ENCODE peak calls at places on chromosomes 13 and 19, in six cellular contexts. One of them, this sample, is unnamed.

GRCh38 chr13:23634897-23635296 is 64.7 kb downstream of the TNFRSF19 start:
- DNase-seq in fibroblast of the aortic adventitia: no peak
- DNase-seq in CD4-positive, alpha-beta memory T cell: no peak
- DNase-seq in mammary epithelial cell: no peak
- DNase-seq in esophagus squamous epithelium: no peak
- DNase-seq in astrocyte of the spinal cord: no peak
- DNase-seq in this sample: no peak

GRCh38 chr19:44212865-44213346 is 574 bp downstream of the ZNF227 start:
- DNase-seq in fibroblast of the aortic adventitia: peak; percentile 42
- DNase-seq in CD4-positive, alpha-beta memory T cell: no peak
- DNase-seq in mammary epithelial cell: peak; percentile 27
- DNase-seq in esophagus squamous epithelium: no peak
- DNase-seq in astrocyte of the spinal cord: peak; percentile 42
- DNase-seq in this sample: no peak

GRCh38 chr13:23867027-23867491 is 22.1 kb downstream of the MIPEP start:
- DNase-seq in fibroblast of the aortic adventitia: peak; percentile 22
- DNase-seq in CD4-positive, alpha-beta memory T cell: no peak
- DNase-seq in mammary epithelial cell: peak; percentile 24
- DNase-seq in esophagus squamous epithelium: no peak
- DNase-seq in astrocyte of the spinal cord: peak; percentile 46
- DNase-seq in this sample: no peak

GRCh38 chr13:33284916-33285315 is 639 bp downstream of the STARD13 start:
- DNase-seq in fibroblast of the aortic adventitia: peak; percentile 40
- DNase-seq in CD4-positive, alpha-beta memory T cell: no peak
- DNase-seq in mammary epithelial cell: peak; percentile 44
- DNase-seq in esophagus squamous epithelium: no peak
- DNase-seq in astrocyte of the spinal cord: peak; percentile 47
- DNase-seq in this sample: no peak

GRCh38 chr19:11142528-11143171 is 12.9 kb downstream of the SPC24 start:
- DNase-seq in fibroblast of the aortic adventitia: peak; percentile 96
- DNase-seq in CD4-positive, alpha-beta memory T cell: no peak
- DNase-seq in mammary epithelial cell: peak; percentile 88
- DNase-seq in esophagus squamous epithelium: no peak
- DNase-seq in astrocyte of the spinal cord: peak; percentile 96
- DNase-seq in this sample: peak; percentile 83

GRCh38 chr13:110564472-110564985 is 3.0 kb upstream of the RAB20 start:
- DNase-seq in fibroblast of the aortic adventitia: no peak
- DNase-seq in CD4-positive, alpha-beta memory T cell: no peak
- DNase-seq in mammary epithelial cell: no peak
- DNase-seq in esophagus squamous epithelium: no peak
- DNase-seq in astrocyte of the spinal cord: no peak
- DNase-seq in this sample: no peak

GRCh38 chr13:104773775-104774174 is 1707.6 kb upstream of the SLC10A2 start:
- DNase-seq in fibroblast of the aortic adventitia: peak; percentile 10
- DNase-seq in CD4-positive, alpha-beta memory T cell: no peak
- DNase-seq in mammary epithelial cell: peak; percentile 32
- DNase-seq in esophagus squamous epithelium: no peak
- DNase-seq in astrocyte of the spinal cord: peak; percentile 69
- DNase-seq in this sample: no peak

GRCh38 chr19:38727868-38728660 is 16.2 kb downstream of the CAPN12 start:
- DNase-seq in fibroblast of the aortic adventitia: peak; percentile 31
- DNase-seq in CD4-positive, alpha-beta memory T cell: no peak
- DNase-seq in mammary epithelial cell: no peak
- DNase-seq in esophagus squamous epithelium: no peak
- DNase-seq in astrocyte of the spinal cord: peak; percentile 28
- DNase-seq in this sample: peak; percentile 84

GRCh38 chr19:33302974-33303790 is 848 bp upstream of the CEBPA start:
- DNase-seq in fibroblast of the aortic adventitia: peak; percentile 57
- DNase-seq in CD4-positive, alpha-beta memory T cell: peak; percentile 12
- DNase-seq in mammary epithelial cell: peak; percentile 54
- DNase-seq in esophagus squamous epithelium: no peak
- DNase-seq in astrocyte of the spinal cord: peak; percentile 34
- DNase-seq in this sample: peak; percentile 48

GRCh38 chr13:111879719-111880118 is 187.2 kb upstream of the SOX1 start:
- DNase-seq in fibroblast of the aortic adventitia: no peak
- DNase-seq in CD4-positive, alpha-beta memory T cell: no peak
- DNase-seq in mammary epithelial cell: no peak
- DNase-seq in esophagus squamous epithelium: no peak
- DNase-seq in astrocyte of the spinal cord: no peak
- DNase-seq in this sample: no peak

DNA sequence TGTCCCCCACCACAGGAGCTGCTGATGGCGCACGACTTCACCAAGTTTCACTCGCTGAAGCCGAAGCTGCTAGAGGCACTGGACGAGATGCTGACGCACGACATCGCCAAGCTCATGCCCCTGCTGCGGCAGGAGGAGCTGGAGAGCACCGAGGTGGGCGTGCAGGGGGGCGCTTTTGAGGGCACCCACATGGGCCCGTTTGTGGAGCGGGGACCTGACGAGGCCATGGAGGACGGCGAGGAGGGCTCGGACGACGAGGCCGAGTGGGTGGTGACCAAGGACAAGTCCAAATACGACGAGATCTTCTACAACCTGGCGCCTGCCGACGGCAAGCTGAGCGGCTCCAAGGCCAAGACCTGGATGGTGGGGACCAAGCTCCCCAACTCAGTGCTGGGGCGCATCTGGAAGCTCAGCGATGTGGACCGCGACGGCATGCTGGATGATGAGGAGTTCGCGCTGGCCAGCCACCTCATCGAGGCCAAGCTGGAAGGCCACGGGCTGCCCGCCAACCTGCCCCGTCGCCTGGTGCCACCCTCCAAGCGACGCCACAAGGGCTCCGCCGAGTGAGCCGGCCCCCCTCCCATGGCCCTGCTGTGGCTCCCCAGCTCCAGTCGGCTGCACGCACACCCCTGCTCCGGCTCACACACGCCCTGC is 4.4 kb upstream of the NOP53 start:
- DNase-seq in fibroblast of the aortic adventitia: no peak
- DNase-seq in CD4-positive, alpha-beta memory T cell: no peak
- DNase-seq in mammary epithelial cell: no peak
- DNase-seq in esophagus squamous epithelium: no peak
- DNase-seq in astrocyte of the spinal cord: no peak
- DNase-seq in this sample: no peak
- H3K4me3 ChIP-seq in fibroblast of the aortic adventitia: no peak overlapping the region
- H3K4me3 ChIP-seq in CD4-positive, alpha-beta memory T cell: no peak overlapping the region
- H3K4me3 ChIP-seq in mammary epithelial cell: no peak overlapping the region
- H3K4me3 ChIP-seq in esophagus squamous epithelium: no peak overlapping the region
- H3K4me3 ChIP-seq in astrocyte of the spinal cord: no peak overlapping the region
- H3K4me3 ChIP-seq in this sample: no peak overlapping the region

GRCh38 chr13:49300716-49301589 is 53.2 kb downstream of the CDADC1 start:
- DNase-seq in fibroblast of the aortic adventitia: peak; percentile 82
- DNase-seq in CD4-positive, alpha-beta memory T cell: peak; percentile 77
- DNase-seq in mammary epithelial cell: peak; percentile 70
- DNase-seq in esophagus squamous epithelium: no peak
- DNase-seq in astrocyte of the spinal cord: peak; percentile 75
- DNase-seq in this sample: peak; percentile 66
- H3K4me3 ChIP-seq in fibroblast of the aortic adventitia: peak overlapping the region; percentile 48
- H3K4me3 ChIP-seq in CD4-positive, alpha-beta memory T cell: peak overlapping the region; percentile 45
- H3K4me3 ChIP-seq in mammary epithelial cell: no peak overlapping the region
- H3K4me3 ChIP-seq in esophagus squamous epithelium: peak overlapping the region; percentile 32
- H3K4me3 ChIP-seq in astrocyte of the spinal cord: no peak overlapping the region
- H3K4me3 ChIP-seq in this sample: no peak overlapping the region

GRCh38 chr19:4373601-4374441 is 26.5 kb downstream of the SH3GL1 start:
- DNase-seq in fibroblast of the aortic adventitia: peak; percentile 53
- DNase-seq in CD4-positive, alpha-beta memory T cell: no peak
- DNase-seq in mammary epithelial cell: no peak
- DNase-seq in esophagus squamous epithelium: no peak
- DNase-seq in astrocyte of the spinal cord: no peak
- DNase-seq in this sample: no peak

GRCh38 chr19:4375164-4375619 is 25.2 kb downstream of the SH3GL1 start:
- DNase-seq in fibroblast of the aortic adventitia: no peak
- DNase-seq in CD4-positive, alpha-beta memory T cell: no peak
- DNase-seq in mammary epithelial cell: peak; percentile 61
- DNase-seq in esophagus squamous epithelium: no peak
- DNase-seq in astrocyte of the spinal cord: no peak
- DNase-seq in this sample: no peak

GRCh38 chr19:4375620-4376228 is 24.6 kb downstream of the SH3GL1 start:
- DNase-seq in fibroblast of the aortic adventitia: peak; percentile 87
- DNase-seq in CD4-positive, alpha-beta memory T cell: no peak
- DNase-seq in mammary epithelial cell: no peak
- DNase-seq in esophagus squamous epithelium: no peak
- DNase-seq in astrocyte of the spinal cord: peak; percentile 66
- DNase-seq in this sample: no peak

GRCh38 chr19:4372630-4373367 is 27.5 kb downstream of the SH3GL1 start:
- DNase-seq in fibroblast of the aortic adventitia: no peak
- DNase-seq in CD4-positive, alpha-beta memory T cell: no peak
- DNase-seq in mammary epithelial cell: no peak
- DNase-seq in esophagus squamous epithelium: no peak
- DNase-seq in astrocyte of the spinal cord: no peak
- DNase-seq in this sample: no peak

DNA sequence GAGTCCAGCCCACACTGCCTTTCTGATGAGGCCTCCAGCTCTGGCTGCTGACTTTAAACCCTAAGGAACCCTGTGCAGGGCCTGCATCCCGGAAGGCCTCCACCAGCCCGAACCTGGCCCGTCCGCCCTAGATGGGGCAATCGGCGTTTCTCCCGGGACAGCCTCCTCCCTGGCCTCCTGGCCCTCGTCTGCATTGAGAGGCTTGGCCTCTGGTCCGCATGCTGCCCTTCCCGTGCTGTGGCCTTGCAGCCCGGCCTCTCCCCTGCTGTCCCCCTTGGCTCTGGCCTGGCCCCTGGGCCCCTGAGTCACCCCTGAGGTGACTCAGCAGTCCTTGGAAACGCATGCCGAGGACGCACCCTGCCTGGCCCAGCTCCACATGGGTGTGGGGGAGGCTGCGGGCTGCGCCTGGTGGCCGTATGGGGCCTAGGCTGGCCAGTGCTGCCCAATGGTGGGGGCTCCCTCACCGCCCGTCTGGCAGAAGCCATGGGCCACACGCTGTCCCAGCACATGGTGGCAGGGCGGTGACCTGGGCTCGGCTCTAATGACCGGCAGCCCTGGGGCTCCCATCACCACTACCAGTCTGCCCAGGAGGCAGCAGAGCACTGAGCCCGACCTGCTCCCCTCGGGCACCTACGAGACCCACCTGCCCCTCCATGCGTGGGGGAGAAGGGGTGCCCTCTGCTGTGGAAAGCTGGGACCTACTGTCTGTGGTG is 25.7 kb downstream of the SH3GL1 start:
- DNase-seq in fibroblast of the aortic adventitia: peak; percentile 92
- DNase-seq in CD4-positive, alpha-beta memory T cell: no peak
- DNase-seq in mammary epithelial cell: peak; percentile 74
- DNase-seq in esophagus squamous epithelium: no peak
- DNase-seq in astrocyte of the spinal cord: peak; percentile 84
- DNase-seq in this sample: peak; percentile 50
- H3K4me3 ChIP-seq in fibroblast of the aortic adventitia: peak overlapping the region; percentile 22
- H3K4me3 ChIP-seq in CD4-positive, alpha-beta memory T cell: no peak overlapping the region
- H3K4me3 ChIP-seq in mammary epithelial cell: no peak overlapping the region
- H3K4me3 ChIP-seq in esophagus squamous epithelium: peak overlapping the region; percentile 30
- H3K4me3 ChIP-seq in astrocyte of the spinal cord: no peak overlapping the region
- H3K4me3 ChIP-seq in this sample: no peak overlapping the region

GRCh38 chr19:12867120-12868099 is 13.8 kb downstream of the DNASE2 start:
- DNase-seq in fibroblast of the aortic adventitia: peak; percentile 37
- DNase-seq in CD4-positive, alpha-beta memory T cell: peak; percentile 52
- DNase-seq in mammary epithelial cell: no peak
- DNase-seq in esophagus squamous epithelium: no peak
- DNase-seq in astrocyte of the spinal cord: peak; percentile 42
- DNase-seq in this sample: peak; percentile 68
- H3K4me3 ChIP-seq in fibroblast of the aortic adventitia: peak overlapping the region; percentile 55
- H3K4me3 ChIP-seq in CD4-positive, alpha-beta memory T cell: peak overlapping the region; percentile 43
- H3K4me3 ChIP-seq in mammary epithelial cell: peak overlapping the region; percentile 15
- H3K4me3 ChIP-seq in esophagus squamous epithelium: peak overlapping the region; percentile 44
- H3K4me3 ChIP-seq in astrocyte of the spinal cord: peak overlapping the region; percentile 26
- H3K4me3 ChIP-seq in this sample: no peak overlapping the region

DNA sequence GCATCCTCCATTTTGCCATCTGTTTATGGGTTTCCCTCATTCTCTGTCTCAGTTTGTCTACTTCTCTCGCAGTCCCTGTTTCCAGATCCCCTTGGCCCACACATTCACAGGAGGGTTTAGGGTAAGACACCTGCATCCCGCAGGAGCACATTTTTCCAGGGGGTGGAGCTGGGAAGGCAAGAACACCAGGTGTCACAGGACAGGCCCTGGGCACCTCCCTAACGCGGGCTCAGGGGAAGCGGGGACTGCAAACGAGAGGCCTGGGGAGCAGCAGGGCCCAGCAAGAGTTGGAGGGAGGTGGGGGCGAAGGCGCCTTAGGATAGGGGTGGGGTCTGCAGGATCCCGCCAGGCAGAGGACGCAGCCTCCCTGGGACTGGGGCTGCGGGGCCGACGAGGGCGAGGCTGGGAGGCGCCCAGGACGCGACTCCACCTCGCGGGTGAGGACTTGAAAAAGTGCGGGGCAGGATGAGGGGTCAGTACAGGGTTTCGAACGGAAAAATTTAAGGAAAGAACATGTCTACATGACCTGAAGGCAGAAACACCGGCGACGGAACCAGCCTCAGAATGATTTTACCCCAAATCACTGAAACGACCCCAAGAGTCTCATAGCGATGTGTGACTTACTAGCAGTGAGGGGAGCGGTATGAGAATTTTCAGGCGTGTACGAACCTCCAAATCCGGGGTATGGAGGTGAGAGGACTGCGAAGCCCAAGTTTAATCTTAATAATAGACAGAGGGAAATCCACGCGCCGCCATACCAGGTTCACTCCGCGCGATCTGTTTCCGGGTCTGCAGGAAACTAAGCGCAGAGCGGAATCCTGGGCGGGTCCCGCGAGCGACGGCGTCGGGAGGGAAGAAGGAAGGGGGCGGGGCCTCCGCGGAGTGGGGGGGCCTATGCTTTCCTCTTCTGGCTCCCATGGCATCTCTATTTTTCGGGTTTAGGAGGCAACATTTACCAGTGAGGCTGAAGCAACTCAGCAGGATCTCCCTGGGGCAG is 7.1 kb upstream of the ERVV-2 start:
- DNase-seq in fibroblast of the aortic adventitia: peak; percentile 51
- DNase-seq in CD4-positive, alpha-beta memory T cell: no peak
- DNase-seq in mammary epithelial cell: peak; percentile 53
- DNase-seq in esophagus squamous epithelium: no peak
- DNase-seq in astrocyte of the spinal cord: peak; percentile 62
- DNase-seq in this sample: peak; percentile 93
- H3K4me3 ChIP-seq in fibroblast of the aortic adventitia: peak overlapping the region; percentile 70
- H3K4me3 ChIP-seq in CD4-positive, alpha-beta memory T cell: peak overlapping the region; percentile 8
- H3K4me3 ChIP-seq in mammary epithelial cell: peak overlapping the region; percentile 22
- H3K4me3 ChIP-seq in esophagus squamous epithelium: no peak overlapping the region
- H3K4me3 ChIP-seq in astrocyte of the spinal cord: peak overlapping the region; percentile 62
- H3K4me3 ChIP-seq in this sample: peak overlapping the region; percentile 63

GRCh38 chr13:114043421-114044053 is 69.7 kb upstream of the C13orf46 start:
- DNase-seq in fibroblast of the aortic adventitia: peak; percentile 96
- DNase-seq in CD4-positive, alpha-beta memory T cell: no peak
- DNase-seq in mammary epithelial cell: no peak
- DNase-seq in esophagus squamous epithelium: peak; percentile 21
- DNase-seq in astrocyte of the spinal cord: peak; percentile 64
- DNase-seq in this sample: no peak
- H3K4me3 ChIP-seq in fibroblast of the aortic adventitia: peak overlapping the region; percentile 31
- H3K4me3 ChIP-seq in CD4-positive, alpha-beta memory T cell: no peak overlapping the region
- H3K4me3 ChIP-seq in mammary epithelial cell: no peak overlapping the region
- H3K4me3 ChIP-seq in esophagus squamous epithelium: no peak overlapping the region
- H3K4me3 ChIP-seq in astrocyte of the spinal cord: no peak overlapping the region
- H3K4me3 ChIP-seq in this sample: no peak overlapping the region

This sample was measured in testis.